ENCODE peak calls at places on chromosomes 1 and 21, in eight cellular contexts. One of them, this sample, is unnamed.

GRCh38 chr21:15768045-15768601 is 38.3 kb downstream of the USP25 start:
- DNase-seq in lower lobe of right lung: no peak
- DNase-seq in WTC11: no peak
- DNase-seq in colonic mucosa: no peak
- DNase-seq in AG04450: no peak
- DNase-seq in HFFc6: no peak
- DNase-seq in neural crest cell: no peak
- DNase-seq in GM13976: no peak
- DNase-seq in this sample: no peak

GRCh38 chr1:201503397-201504176 is 3.3 kb downstream of the CSRP1 start:
- DNase-seq in HFFc6: peak; percentile 92
- DNase-seq in colonic mucosa: no peak
- DNase-seq in neural crest cell: no peak
- DNase-seq in WTC11: peak; percentile 52
- DNase-seq in GM13976: no peak
- DNase-seq in AG04450: peak; percentile 98
- DNase-seq in lower lobe of right lung: no peak
- DNase-seq in this sample: peak; percentile 94

GRCh38 chr1:96538001-96538649 is 183.5 kb upstream of the PTBP2 start:
- DNase-seq in GM13976: no peak
- DNase-seq in colonic mucosa: no peak
- DNase-seq in WTC11: no peak
- DNase-seq in lower lobe of right lung: no peak
- DNase-seq in AG04450: no peak
- DNase-seq in neural crest cell: no peak
- DNase-seq in HFFc6: peak; percentile 50
- DNase-seq in this sample: no peak

GRCh38 chr1:213284626-213285025 is 233.6 kb downstream of the RPS6KC1 start:
- DNase-seq in GM13976: no peak
- DNase-seq in neural crest cell: no peak
- DNase-seq in WTC11: no peak
- DNase-seq in colonic mucosa: no peak
- DNase-seq in HFFc6: peak; percentile 54
- DNase-seq in lower lobe of right lung: no peak
- DNase-seq in AG04450: peak; percentile 11
- DNase-seq in this sample: peak; percentile 39

GRCh38 chr1:40924767-40925166 is 54.7 kb upstream of the CTPS1 start:
- DNase-seq in HFFc6: no peak
- DNase-seq in colonic mucosa: no peak
- DNase-seq in neural crest cell: no peak
- DNase-seq in GM13976: no peak
- DNase-seq in lower lobe of right lung: no peak
- DNase-seq in AG04450: no peak
- DNase-seq in WTC11: no peak
- DNase-seq in this sample: no peak

GRCh38 chr1:90706437-90707362 is 10.4 kb downstream of the BARHL2 start:
- DNase-seq in GM13976: peak; percentile 41
- DNase-seq in lower lobe of right lung: no peak
- DNase-seq in AG04450: no peak
- DNase-seq in colonic mucosa: no peak
- DNase-seq in neural crest cell: no peak
- DNase-seq in HFFc6: no peak
- DNase-seq in WTC11: peak; percentile 74
- DNase-seq in this sample: no peak

GRCh38 chr1:59142663-59143487 is 154.0 kb upstream of the FGGY start:
- DNase-seq in GM13976: peak; percentile 37
- DNase-seq in colonic mucosa: no peak
- DNase-seq in AG04450: peak; percentile 88
- DNase-seq in neural crest cell: no peak
- DNase-seq in HFFc6: peak; percentile 98
- DNase-seq in WTC11: no peak
- DNase-seq in lower lobe of right lung: no peak
- DNase-seq in this sample: peak; percentile 83

GRCh38 chr1:22318279-22318983 is 133.2 kb upstream of the ZBTB40 start:
- DNase-seq in AG04450: no peak
- DNase-seq in HFFc6: no peak
- DNase-seq in WTC11: peak; percentile 76
- DNase-seq in colonic mucosa: no peak
- DNase-seq in neural crest cell: peak; percentile 67
- DNase-seq in GM13976: peak; percentile 18
- DNase-seq in lower lobe of right lung: no peak
- DNase-seq in this sample: no peak

GRCh38 chr1:46735708-46736324 is 16.9 kb upstream of the EFCAB14 start:
- DNase-seq in AG04450: peak; percentile 27
- DNase-seq in colonic mucosa: peak; percentile 45
- DNase-seq in WTC11: peak; percentile 58
- DNase-seq in GM13976: peak; percentile 37
- DNase-seq in HFFc6: peak; percentile 50
- DNase-seq in lower lobe of right lung: no peak
- DNase-seq in neural crest cell: peak; percentile 57
- DNase-seq in this sample: no peak

GRCh38 chr1:8740034-8740449 is 77.4 kb downstream of the RERE start:
- DNase-seq in WTC11: no peak
- DNase-seq in AG04450: peak; percentile 86
- DNase-seq in colonic mucosa: no peak
- DNase-seq in GM13976: no peak
- DNase-seq in HFFc6: peak; percentile 73
- DNase-seq in lower lobe of right lung: no peak
- DNase-seq in neural crest cell: no peak
- DNase-seq in this sample: peak; percentile 19

GRCh38 chr1:82775402-82776000 is 974.8 kb downstream of the ADGRL2 start:
- DNase-seq in lower lobe of right lung: peak; percentile 52
- DNase-seq in neural crest cell: peak; percentile 31
- DNase-seq in WTC11: peak; percentile 84
- DNase-seq in GM13976: no peak
- DNase-seq in colonic mucosa: peak; percentile 23
- DNase-seq in HFFc6: no peak
- DNase-seq in AG04450: no peak
- DNase-seq in this sample: no peak

DNA sequence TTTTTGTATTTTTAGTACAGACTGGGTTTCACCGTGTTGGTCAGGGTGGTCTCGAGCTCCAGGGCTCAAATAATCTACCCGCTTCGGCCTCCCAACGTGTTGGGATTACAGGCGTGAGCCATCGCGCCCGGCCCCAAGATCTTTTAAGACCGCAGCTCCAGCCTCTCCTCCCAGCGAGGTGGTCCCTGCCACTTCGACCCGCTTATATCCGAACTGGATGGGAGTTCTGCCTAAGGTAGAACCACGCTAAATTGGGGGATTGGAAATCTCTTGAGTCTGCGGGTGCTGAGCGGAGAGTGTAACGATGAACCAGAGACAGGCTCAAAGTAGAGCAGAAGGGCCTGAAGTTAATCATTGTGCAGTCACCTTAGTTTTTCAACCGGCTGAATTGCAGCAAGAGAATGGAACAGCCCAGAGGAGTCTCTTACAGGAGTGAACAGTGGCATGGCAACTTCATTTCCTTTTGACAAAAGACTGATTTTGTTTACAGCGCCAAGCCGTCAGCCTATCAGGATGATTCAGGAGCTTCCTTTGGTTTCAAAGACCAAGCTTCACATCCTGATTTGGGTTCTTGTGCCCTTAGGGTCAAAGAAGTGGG is 726 bp upstream of the CYB5R1 start:
- DNase-seq in lower lobe of right lung: no peak
- DNase-seq in neural crest cell: no peak
- DNase-seq in AG04450: no peak
- DNase-seq in GM13976: peak; percentile 40
- DNase-seq in WTC11: peak; percentile 16
- DNase-seq in colonic mucosa: peak; percentile 31
- DNase-seq in HFFc6: no peak
- DNase-seq in this sample: no peak
- TF ChIP-seq CTCF in lower lobe of right lung: no peak
- TF ChIP-seq CTCF in neural crest cell: peak; percentile 14
- TF ChIP-seq CTCF in AG04450: no peak
- TF ChIP-seq CTCF in GM13976: no peak
- TF ChIP-seq CTCF in WTC11: no peak
- TF ChIP-seq CTCF in colonic mucosa: no peak
- TF ChIP-seq CTCF in HFFc6: no peak
- TF ChIP-seq CTCF in this sample: no peak

GRCh38 chr1:197159461-197159860 is 13.0 kb upstream of the ASPM start:
- DNase-seq in WTC11: no peak
- DNase-seq in neural crest cell: no peak
- DNase-seq in AG04450: no peak
- DNase-seq in HFFc6: no peak
- DNase-seq in colonic mucosa: no peak
- DNase-seq in lower lobe of right lung: no peak
- DNase-seq in GM13976: no peak
- DNase-seq in this sample: no peak

GRCh38 chr1:197152662-197153061 is 6.2 kb upstream of the ASPM start:
- DNase-seq in neural crest cell: no peak
- DNase-seq in GM13976: no peak
- DNase-seq in AG04450: no peak
- DNase-seq in HFFc6: no peak
- DNase-seq in lower lobe of right lung: no peak
- DNase-seq in WTC11: no peak
- DNase-seq in colonic mucosa: no peak
- DNase-seq in this sample: no peak

GRCh38 chr1:197151185-197151584 is 4.7 kb upstream of the ASPM start:
- DNase-seq in colonic mucosa: no peak
- DNase-seq in AG04450: no peak
- DNase-seq in WTC11: no peak
- DNase-seq in neural crest cell: no peak
- DNase-seq in HFFc6: no peak
- DNase-seq in lower lobe of right lung: no peak
- DNase-seq in GM13976: no peak
- DNase-seq in this sample: no peak

DNA sequence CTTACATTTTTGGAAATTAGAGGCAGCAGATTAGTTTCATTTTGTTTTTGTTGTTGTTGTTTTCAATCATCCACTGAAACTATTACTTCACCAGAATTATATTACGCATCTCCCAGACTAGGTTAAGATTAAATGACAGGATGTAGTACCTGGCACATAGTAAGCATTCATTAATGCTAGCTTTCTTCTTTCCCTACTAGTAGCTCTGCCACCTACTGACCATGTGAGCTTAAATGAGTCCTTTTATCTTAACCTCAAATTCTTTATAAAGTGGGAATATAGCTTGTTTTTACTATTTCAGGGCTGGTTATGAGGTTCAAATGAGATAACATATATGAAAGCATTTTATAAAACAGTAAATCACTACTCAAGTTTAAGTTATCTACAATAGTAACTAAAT is 10.2 kb upstream of the ASPM start:
- DNase-seq in WTC11: no peak
- DNase-seq in AG04450: no peak
- DNase-seq in neural crest cell: no peak
- DNase-seq in lower lobe of right lung: no peak
- DNase-seq in HFFc6: no peak
- DNase-seq in colonic mucosa: no peak
- DNase-seq in GM13976: no peak
- DNase-seq in this sample: no peak
- TF ChIP-seq CTCF in WTC11: no peak
- TF ChIP-seq CTCF in AG04450: no peak
- TF ChIP-seq CTCF in neural crest cell: peak; percentile 12
- TF ChIP-seq CTCF in lower lobe of right lung: no peak
- TF ChIP-seq CTCF in HFFc6: peak; percentile 46
- TF ChIP-seq CTCF in colonic mucosa: no peak
- TF ChIP-seq CTCF in GM13976: no peak
- TF ChIP-seq CTCF in this sample: peak; percentile 19

DNA sequence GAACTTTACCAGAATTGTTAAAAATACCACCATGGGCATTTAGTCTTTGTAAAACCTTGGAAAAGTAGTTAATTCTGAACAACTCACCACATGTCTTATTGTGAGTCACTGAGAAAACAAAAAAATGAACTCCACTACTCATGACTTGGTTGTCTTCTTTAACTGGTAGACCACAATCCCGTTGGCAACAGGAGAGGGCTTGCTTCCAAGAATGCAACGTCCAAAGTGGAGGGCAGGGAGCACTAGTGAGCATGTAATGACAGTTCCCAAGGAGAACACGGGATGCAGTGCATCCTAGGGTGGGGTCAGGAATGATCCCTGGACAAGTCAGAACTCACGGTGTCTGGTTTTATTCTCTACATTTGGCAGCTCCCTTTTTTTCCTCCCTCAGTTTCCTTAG is 15.2 kb upstream of the HMCN1 start:
- DNase-seq in WTC11: peak; percentile 36
- DNase-seq in lower lobe of right lung: no peak
- DNase-seq in GM13976: no peak
- DNase-seq in neural crest cell: no peak
- DNase-seq in colonic mucosa: no peak
- DNase-seq in HFFc6: peak; percentile 96
- DNase-seq in AG04450: peak; percentile 36
- DNase-seq in this sample: peak; percentile 86
- TF ChIP-seq CTCF in WTC11: no peak
- TF ChIP-seq CTCF in lower lobe of right lung: no peak
- TF ChIP-seq CTCF in GM13976: no peak
- TF ChIP-seq CTCF in neural crest cell: peak; percentile 13
- TF ChIP-seq CTCF in colonic mucosa: no peak
- TF ChIP-seq CTCF in HFFc6: peak; percentile 67
- TF ChIP-seq CTCF in AG04450: peak; percentile 42
- TF ChIP-seq CTCF in this sample: peak; percentile 56

DNA sequence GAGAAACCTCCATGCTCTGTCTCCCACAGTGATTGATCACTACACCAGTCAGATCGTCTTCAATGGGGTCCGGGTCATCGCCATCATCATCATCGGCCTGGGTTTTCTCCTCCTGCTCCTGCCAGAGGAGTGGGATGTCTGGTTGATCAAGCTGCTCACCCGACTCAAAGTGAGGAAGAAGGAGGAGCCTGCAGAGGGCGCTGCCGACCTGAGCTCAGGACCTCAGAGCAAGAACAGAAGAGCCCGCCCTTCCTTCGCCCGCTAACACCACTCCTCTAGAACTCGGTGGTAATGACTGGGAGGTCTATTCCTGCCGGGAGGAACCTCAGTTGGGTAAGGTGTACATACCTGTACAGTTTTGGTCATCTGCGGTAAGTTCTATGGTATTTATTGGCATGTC is 50.3 kb upstream of the COA6 start:
- DNase-seq in WTC11: peak; percentile 91
- DNase-seq in HFFc6: no peak
- DNase-seq in lower lobe of right lung: peak; percentile 78
- DNase-seq in colonic mucosa: peak; percentile 32
- DNase-seq in AG04450: no peak
- DNase-seq in neural crest cell: peak; percentile 10
- DNase-seq in GM13976: peak; percentile 56
- DNase-seq in this sample: no peak
- TF ChIP-seq CTCF in WTC11: peak; percentile 57
- TF ChIP-seq CTCF in HFFc6: peak; percentile 54
- TF ChIP-seq CTCF in lower lobe of right lung: peak; percentile 34
- TF ChIP-seq CTCF in colonic mucosa: no peak
- TF ChIP-seq CTCF in AG04450: peak; percentile 39
- TF ChIP-seq CTCF in neural crest cell: peak; percentile 33
- TF ChIP-seq CTCF in GM13976: peak; percentile 43
- TF ChIP-seq CTCF in this sample: peak; percentile 34

GRCh38 chr1:183942933-183943693 is 94.4 kb downstream of the COLGALT2 start:
- DNase-seq in WTC11: no peak
- DNase-seq in GM13976: no peak
- DNase-seq in AG04450: peak; percentile 81
- DNase-seq in HFFc6: peak; percentile 6
- DNase-seq in lower lobe of right lung: peak; percentile 54
- DNase-seq in neural crest cell: peak; percentile 21
- DNase-seq in colonic mucosa: no peak
- DNase-seq in this sample: peak; percentile 29
- TF ChIP-seq CTCF in WTC11: no peak
- TF ChIP-seq CTCF in GM13976: no peak
- TF ChIP-seq CTCF in AG04450: peak; percentile 37
- TF ChIP-seq CTCF in HFFc6: no peak
- TF ChIP-seq CTCF in lower lobe of right lung: no peak
- TF ChIP-seq CTCF in neural crest cell: no peak
- TF ChIP-seq CTCF in colonic mucosa: no peak
- TF ChIP-seq CTCF in this sample: peak; percentile 6